ENCODE peak calls at places on chromosomes 6 and 20, in seven cellular contexts. Z is ovary, S is testis, F is Peyer's patch, L is spleen, Q is HepG2, A is tibial nerve. H is an unnamed sample.
A peak's percentile ranks its signal among the peaks of the same experiment; 100 is the strongest.

GRCh38 chr6:17178301-17178700 is 76.5 kb downstream of the STMND1 start:
- DNase-seq in A (no peak), F (no peak), S (no peak), Z (no peak), L (no peak), Q (no peak), H (no peak)

GRCh38 chr6:134452901-134453300 is 135.0 kb upstream of the SGK1 start:
- DNase-seq in S (no peak), L (no peak), Z (no peak), Q (no peak), A (no peak), F (no peak), H (no peak)

GRCh38 chr6:126199482-126199881 is 140.4 kb upstream of the CENPW start:
- DNase-seq in A (no peak), Q (no peak), F (no peak), S (no peak), L (no peak), Z (no peak), H (no peak)

GRCh38 chr20:33370296-33370695 is 31.0 kb downstream of the CDK5RAP1 start:
- DNase-seq in L (peak; percentile 75), Z (no peak), S (no peak), Q (no peak), F (peak; percentile 89), A (no peak), H (no peak)

GRCh38 chr6:52511572-52512151 is 65.2 kb downstream of the TRAM2 start:
- DNase-seq in S (no peak), Q (no peak), F (no peak), L (no peak), Z (no peak), A (no peak), H (no peak)

GRCh38 chr20:37201827-37202162 is 22.4 kb upstream of the MROH8 start:
- DNase-seq in Q (no peak), A (no peak), S (no peak), F (no peak), L (no peak), Z (no peak), H (no peak)

GRCh38 chr6:18763086-18763485 is 375.9 kb downstream of the RNF144B start:
- DNase-seq in A (no peak), Z (no peak), L (no peak), S (no peak), Q (no peak), F (no peak), H (no peak)

GRCh38 chr6:48630511-48630910 is 519.5 kb upstream of the PTCHD4 start:
- DNase-seq in Z (no peak), A (no peak), Q (no peak), L (no peak), S (no peak), F (no peak), H (no peak)

GRCh38 chr6:10659697-10660348 is 34.6 kb downstream of the C6orf52 start:
- DNase-seq in S (no peak), A (no peak), Z (peak; percentile 11), F (no peak), L (peak; percentile 79), Q (no peak), H (no peak)

GRCh38 chr20:38181971-38182370 is 16.9 kb upstream of the TGM2 start:
- DNase-seq in L (no peak), Z (no peak), A (no peak), Q (no peak), F (no peak), S (no peak), H (no peak)

GRCh38 chr20:1418335-1418734 is 25.5 kb upstream of the FKBP1A start:
- DNase-seq in F (no peak), S (no peak), A (no peak), Q (no peak), Z (no peak), L (no peak), H (no peak)

GRCh38 chr20:6038256-6038655 is 15.6 kb downstream of the LRRN4 start:
- DNase-seq in Q (no peak), F (no peak), S (no peak), Z (no peak), A (no peak), L (no peak), H (peak; percentile 78)

GRCh38 chr6:85360794-85361642 is 88.9 kb upstream of the NT5E start:
- DNase-seq in L (no peak), Q (peak; percentile 43), A (peak; percentile 16), S (no peak), Z (no peak), F (peak; percentile 49), H (no peak)

GRCh38 chr6:128635219-128635618 is 114.8 kb upstream of the PTPRK start:
- DNase-seq in L (no peak), S (no peak), Z (no peak), A (no peak), F (no peak), Q (no peak), H (no peak)

GRCh38 chr6:167285077-167285770 is 5.9 kb upstream of the UNC93A start:
- DNase-seq in Z (no peak), S (no peak), A (no peak), Q (no peak), F (peak; percentile 44), L (no peak), H (no peak)
- TF ChIP-seq POLR2A in Z (no peak), S (no peak), A (no peak), Q (no peak), F (no peak), L (no peak), H (no peak)

DNA sequence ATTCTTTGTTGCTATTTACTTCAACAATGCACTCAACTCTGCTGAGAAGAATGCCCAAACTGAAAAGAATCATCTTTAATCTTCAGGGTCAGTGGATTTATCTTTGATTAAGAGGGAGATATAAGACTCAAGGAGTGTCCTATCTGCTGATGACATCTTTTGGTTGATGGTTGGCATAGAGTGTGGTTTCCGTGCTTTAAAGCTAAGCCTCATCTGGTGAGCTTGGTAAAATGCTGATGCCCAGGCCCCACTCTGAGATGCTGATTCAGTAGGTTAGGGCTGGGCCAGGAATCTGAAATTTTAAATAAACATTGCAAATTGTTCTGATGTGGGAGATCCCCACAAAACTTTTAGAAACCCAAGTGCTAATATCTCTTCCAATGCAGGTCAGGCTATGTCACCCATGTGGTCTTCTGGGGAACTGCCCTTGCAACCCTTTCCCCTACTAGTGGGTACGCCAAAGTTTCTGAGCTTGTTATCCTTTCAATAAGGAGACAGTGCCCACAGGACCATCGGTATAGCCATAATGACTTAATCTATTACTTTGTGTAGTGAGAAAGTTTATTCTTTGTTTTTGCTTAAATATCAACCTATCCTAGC is 68.5 kb upstream of the ARMH2 start:
- DNase-seq in Z (no peak), A (no peak), F (no peak), L (no peak), Q (no peak), S (no peak), H (no peak)
- H3K4me1 ChIP-seq in Z (no peaks in the 10 kb centered on the region), A (no peaks in the 10 kb centered on the region), F (no peaks in the 10 kb centered on the region), L (no peaks in the 10 kb centered on the region), Q (no peaks in the 10 kb centered on the region), S (no peaks in the 10 kb centered on the region), H (no peaks in the 10 kb centered on the region)

DNA sequence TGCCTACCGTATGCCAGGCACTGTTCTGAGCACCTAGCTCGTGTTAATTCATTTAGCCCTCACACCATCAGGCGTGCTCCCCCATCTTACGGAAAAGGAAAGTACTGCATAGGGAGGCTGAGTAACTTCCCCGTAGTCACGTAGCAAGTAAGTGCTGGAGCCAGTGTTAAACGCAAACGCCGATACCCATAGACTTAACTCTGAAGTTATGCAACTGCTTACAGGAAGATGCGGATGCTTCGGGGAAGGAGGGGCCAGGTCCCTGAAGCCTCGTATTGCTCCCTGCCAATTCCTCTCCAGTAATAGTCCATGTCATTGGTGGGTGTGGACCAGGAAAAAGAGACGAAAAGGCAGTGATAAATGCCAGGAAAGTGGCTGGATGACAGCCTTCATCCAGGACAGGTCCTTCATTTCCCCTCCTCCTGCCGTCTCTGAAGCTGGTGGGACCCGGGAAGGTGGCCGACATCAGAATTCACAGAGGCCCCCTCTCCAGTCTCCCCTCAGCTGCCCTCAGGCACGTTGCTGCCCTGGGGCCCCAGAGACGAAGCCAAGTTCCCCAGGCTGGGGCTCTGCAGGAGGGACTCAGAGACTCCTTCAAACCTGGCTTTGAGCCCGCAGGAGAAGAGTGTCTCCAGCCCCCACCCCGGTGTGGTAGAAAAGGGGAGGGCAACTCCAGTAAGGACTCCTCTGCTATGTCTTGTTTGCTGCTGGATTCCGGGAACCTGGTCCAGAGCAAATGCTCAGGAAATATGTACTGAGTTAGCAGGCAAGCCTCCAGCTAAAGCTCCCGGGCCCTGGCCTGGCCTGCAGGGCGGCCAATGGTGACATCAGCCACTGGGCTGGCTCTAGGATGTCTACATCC is 37.7 kb downstream of the RAB44 start:
- DNase-seq in Q (no peak), L (peak; percentile 67), S (peak; percentile 84), Z (peak; percentile 51), A (peak; percentile 86), F (peak; percentile 76), H (peak; percentile 86)
- TF ChIP-seq CTCF in Q (no peak), L (peak; percentile 41), S (no peak), Z (no peak), A (no peak), F (no peak), H (no peak)

DNA sequence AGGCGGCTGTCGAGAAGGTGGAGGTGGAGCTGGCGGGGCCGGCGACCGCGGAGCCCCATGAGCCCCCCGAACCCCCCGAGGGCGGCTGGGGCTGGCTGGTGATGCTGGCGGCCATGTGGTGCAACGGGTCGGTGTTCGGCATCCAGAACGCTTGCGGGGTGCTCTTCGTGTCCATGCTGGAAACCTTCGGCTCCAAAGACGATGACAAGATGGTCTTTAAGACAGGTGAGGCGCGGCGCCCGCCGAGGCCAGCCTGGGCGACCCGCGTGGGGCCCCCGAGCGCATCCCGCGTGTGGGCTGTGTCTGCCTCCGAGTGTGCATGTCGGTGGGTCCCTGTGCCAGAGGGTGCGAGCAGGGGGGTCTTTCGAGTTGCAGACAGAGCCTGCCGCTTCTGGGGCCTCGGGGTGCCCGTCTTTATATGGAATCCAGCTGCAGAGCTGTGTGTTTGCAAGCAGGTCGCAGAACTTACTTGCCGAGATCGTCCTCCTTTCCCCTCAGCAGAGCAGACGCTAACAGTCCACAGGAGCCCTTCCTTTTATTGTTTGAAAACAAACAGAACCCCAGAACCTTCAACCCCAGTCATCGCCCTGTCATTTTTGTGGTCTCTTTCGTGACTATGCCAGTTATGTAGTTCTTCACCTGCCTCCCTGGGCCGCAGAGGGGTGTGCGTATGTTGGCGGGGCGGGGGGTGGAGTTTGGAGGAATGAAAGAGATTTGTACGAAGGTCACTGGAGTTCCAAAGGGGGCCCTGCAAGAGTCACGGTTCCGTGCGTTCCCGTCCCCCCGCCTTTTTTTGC is 766 bp downstream of the SLC16A10 start:
- DNase-seq in L (no peak), A (no peak), F (peak; percentile 58), Z (peak; percentile 26), S (peak; percentile 15), Q (peak; percentile 63), H (no peak)
- TF ChIP-seq POLR2A in L (no peak), A (no peak), F (no peak), Z (no peak), S (no peak), Q (no peak), H (no peak)

GRCh38 chr6:14638562-14638931 is 521.0 kb downstream of the CD83 start:
- DNase-seq in L (no peak), F (no peak), Q (no peak), S (no peak), Z (no peak), A (no peak), H (no peak)

GRCh38 chr6:14635933-14636599 is 518.5 kb downstream of the CD83 start:
- DNase-seq in S (no peak), L (no peak), A (no peak), Q (no peak), Z (no peak), F (no peak), H (no peak)

GRCh38 chr6:14633453-14633852 is 515.9 kb downstream of the CD83 start:
- DNase-seq in S (no peak), Q (no peak), F (no peak), A (no peak), Z (no peak), L (no peak), H (no peak)

GRCh38 chr6:14634072-14634471 is 516.5 kb downstream of the CD83 start:
- DNase-seq in L (no peak), Z (no peak), F (no peak), Q (no peak), S (no peak), A (no peak), H (no peak)

GRCh38 chr6:14635195-14635594 is 517.6 kb downstream of the CD83 start:
- DNase-seq in Z (no peak), Q (no peak), A (no peak), F (peak; percentile 91), S (no peak), L (peak; percentile 86), H (no peak)
- H3K4me1 ChIP-seq in Z (peaks cover 3% of the 10 kb centered on the region), Q (no peaks in the 10 kb centered on the region), A (peaks cover 18% of the 10 kb centered on the region), F (peaks cover 26% of the 10 kb centered on the region), S (peaks cover 7% of the 10 kb centered on the region), L (peaks cover 45% of the 10 kb centered on the region), H (peaks cover 25% of the 10 kb centered on the region)